ENCODE peak calls at places on chromosomes 3 and 15, in nine cellular contexts. Z is mucosa of descending colon, F is left ventricle myocardium inferior, J is endothelial cell of umbilical vein, D is transverse colon, L is fibroblast of mammary gland, W is A549, H is cardiac muscle cell, N is neural progenitor cell. Y is an unnamed sample.

GRCh38 chr3:150956376-150956775 is 16.2 kb downstream of the CLRN1 start:
- DNase-seq in Z (no peak), F (no peak), J (no peak), D (no peak), L (peak), W (no peak), H (peak), N (no peak), Y (peak)

GRCh38 chr15:54660356-54660755 is 536.4 kb downstream of the RSL24D1 start:
- DNase-seq in Z (no peak), F (no peak), J (no peak), D (no peak), L (no peak), W (no peak), H (no peak), N (no peak), Y (peak)

GRCh38 chr3:82715091-82715856 is 953.8 kb upstream of the GBE1 start:
- DNase-seq in Z (no peak), F (no peak), J (no peak), D (no peak), L (no peak), W (no peak), H (no peak), N (no peak), Y (no peak)

GRCh38 chr3:84066920-84067319 is 891.9 kb upstream of the CADM2 start:
- DNase-seq in Z (no peak), F (no peak), J (no peak), D (no peak), L (no peak), W (no peak), H (no peak), N (peak), Y (no peak)

GRCh38 chr3:37934631-37935289 is 55.8 kb upstream of the VILL start:
- DNase-seq in Z (no peak), F (no peak), J (no peak), D (no peak), L (peak), W (no peak), H (peak), N (no peak), Y (no peak)

GRCh38 chr15:66679043-66679656 is 22.9 kb upstream of the SMAD6 start:
- DNase-seq in Z (no peak), F (no peak), J (no peak), D (no peak), L (no peak), W (no peak), H (peak), N (no peak), Y (no peak)

GRCh38 chr3:64143399-64144130 is 81.7 kb downstream of the PRICKLE2 start:
- DNase-seq in Z (no peak), F (no peak), J (peak), D (no peak), L (peak), W (no peak), H (peak), N (no peak), Y (no peak)

GRCh38 chr15:99090011-99090699 is 14.7 kb upstream of the SYNM start:
- DNase-seq in Z (no peak), F (no peak), J (no peak), D (peak), L (no peak), W (no peak), H (no peak), N (no peak), Y (peak)

GRCh38 chr3:15889936-15890335 is 92.2 kb upstream of the ANKRD28 start:
- DNase-seq in Z (no peak), F (no peak), J (no peak), D (no peak), L (no peak), W (no peak), H (no peak), N (no peak), Y (no peak)

GRCh38 chr15:101439920-101440319 is 49.6 kb downstream of the PCSK6 start:
- DNase-seq in Z (no peak), F (no peak), J (no peak), D (no peak), L (peak), W (no peak), H (peak), N (no peak), Y (no peak)

GRCh38 chr15:101441706-101442105 is 47.8 kb downstream of the PCSK6 start:
- DNase-seq in Z (no peak), F (no peak), J (no peak), D (no peak), L (no peak), W (no peak), H (no peak), N (no peak), Y (no peak)

GRCh38 chr15:101444015-101444414 is 45.5 kb downstream of the PCSK6 start:
- DNase-seq in Z (no peak), F (peak), J (no peak), D (no peak), L (no peak), W (no peak), H (no peak), N (no peak), Y (no peak)

GRCh38 chr15:101440846-101441590 is 48.5 kb downstream of the PCSK6 start:
- DNase-seq in Z (no peak), F (no peak), J (no peak), D (no peak), L (no peak), W (no peak), H (no peak), N (no peak), Y (no peak)

GRCh38 chr15:101442272-101442671 is 47.2 kb downstream of the PCSK6 start:
- DNase-seq in Z (no peak), F (no peak), J (no peak), D (no peak), L (no peak), W (no peak), H (no peak), N (no peak), Y (no peak)
- H3K4me3 ChIP-seq in Z (no peak), F (no peak), J (no peak), D (no peak), L (no peak), W (no peak), H (no peak), N (no peak), Y (no peak)

DNA sequence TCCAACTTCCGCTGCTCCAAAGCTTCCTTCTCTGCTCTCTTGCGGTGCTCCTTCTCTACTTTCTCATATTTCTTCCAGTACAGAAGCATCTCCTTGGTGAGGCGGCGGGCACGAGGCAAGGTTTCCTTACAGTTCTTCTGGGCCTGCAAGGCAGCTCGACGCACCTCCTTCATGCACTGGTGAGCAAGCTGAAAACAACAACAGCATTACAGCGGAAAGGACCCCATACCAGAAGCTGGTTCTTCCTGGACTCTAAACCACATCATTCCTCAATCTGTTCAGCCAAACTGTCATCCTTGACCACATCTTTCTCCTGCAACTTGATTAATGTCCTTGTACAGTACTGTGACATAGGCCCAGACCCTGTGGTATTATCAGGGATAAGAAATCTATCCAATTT is 36.4 kb downstream of the INO80 start:
- DNase-seq in Z (no peak), F (no peak), J (no peak), D (no peak), L (no peak), W (no peak), H (no peak), N (no peak), Y (no peak)
- TF ChIP-seq CTCF in Z (no peak), F (no peak), J (no peak), D (no peak), L (no peak), W (no peak), H (no peak), N (no peak), Y (no peak)

GRCh38 chr3:179016979-179017670 is 54.5 kb downstream of the ZMAT3 start:
- DNase-seq in Z (no peak), F (no peak), J (no peak), D (no peak), L (no peak), W (no peak), H (no peak), N (no peak), Y (peak)
- H3K4me3 ChIP-seq in Z (no peak), F (no peak), J (no peak), D (no peak), L (no peak), W (no peak), H (no peak), N (no peak), Y (peak)

GRCh38 chr15:35522061-35522460 is 23.9 kb downstream of the DPH6 start:
- DNase-seq in Z (no peak), F (no peak), J (peak), D (no peak), L (peak), W (no peak), H (peak), N (no peak), Y (no peak)
- TF ChIP-seq CTCF in Z (no peak), F (peak), J (peak), D (no peak), L (no peak), W (no peak), H (no peak), N (no peak), Y (no peak)

Y was measured in GM12865.